ENCODE peak calls at places on chromosomes 16 and 17, in ten cellular contexts. One of them, this sample, is unnamed.

GRCh38 chr17:59753522-59754467 is 46.3 kb downstream of the VMP1 start:
- DNase-seq in thyroid gland: no peak
- DNase-seq in A549: peak; percentile 94
- DNase-seq in CD8-positive, alpha-beta memory T cell: peak; percentile 61
- DNase-seq in GM12878: peak; percentile 73
- DNase-seq in H9: no peak
- DNase-seq in lower lobe of right lung: no peak
- DNase-seq in fibroblast of lung: peak; percentile 83
- DNase-seq in IMR-90: peak; percentile 93
- DNase-seq in gastrocnemius medialis: no peak
- DNase-seq in this sample: no peak

GRCh38 chr17:50153650-50154575 is 3.4 kb upstream of the PPP1R9B start:
- DNase-seq in thyroid gland: peak; percentile 31
- DNase-seq in A549: no peak
- DNase-seq in CD8-positive, alpha-beta memory T cell: no peak
- DNase-seq in GM12878: no peak
- DNase-seq in H9: no peak
- DNase-seq in lower lobe of right lung: no peak
- DNase-seq in fibroblast of lung: no peak
- DNase-seq in IMR-90: no peak
- DNase-seq in gastrocnemius medialis: peak; percentile 78
- DNase-seq in this sample: no peak

GRCh38 chr16:84331998-84332780 is 36.1 kb upstream of the ATP2C2 start:
- DNase-seq in thyroid gland: no peak
- DNase-seq in A549: no peak
- DNase-seq in CD8-positive, alpha-beta memory T cell: no peak
- DNase-seq in GM12878: no peak
- DNase-seq in H9: no peak
- DNase-seq in lower lobe of right lung: no peak
- DNase-seq in fibroblast of lung: peak; percentile 55
- DNase-seq in IMR-90: no peak
- DNase-seq in gastrocnemius medialis: no peak
- DNase-seq in this sample: no peak

GRCh38 chr16:82758904-82759303 is 132.1 kb downstream of the CDH13 start:
- DNase-seq in thyroid gland: no peak
- DNase-seq in A549: no peak
- DNase-seq in CD8-positive, alpha-beta memory T cell: no peak
- DNase-seq in GM12878: no peak
- DNase-seq in H9: peak; percentile 35
- DNase-seq in lower lobe of right lung: no peak
- DNase-seq in fibroblast of lung: no peak
- DNase-seq in IMR-90: no peak
- DNase-seq in gastrocnemius medialis: no peak
- DNase-seq in this sample: no peak

GRCh38 chr17:382644-383533 is 30.3 kb upstream of the RPH3AL start:
- DNase-seq in thyroid gland: no peak
- DNase-seq in A549: peak; percentile 82
- DNase-seq in CD8-positive, alpha-beta memory T cell: no peak
- DNase-seq in GM12878: no peak
- DNase-seq in H9: peak; percentile 77
- DNase-seq in lower lobe of right lung: no peak
- DNase-seq in fibroblast of lung: peak; percentile 56
- DNase-seq in IMR-90: peak; percentile 87
- DNase-seq in gastrocnemius medialis: peak; percentile 56
- DNase-seq in this sample: no peak

GRCh38 chr16:75048051-75048450 is 49.2 kb downstream of the ZNRF1 start:
- DNase-seq in thyroid gland: no peak
- DNase-seq in A549: no peak
- DNase-seq in CD8-positive, alpha-beta memory T cell: no peak
- DNase-seq in GM12878: no peak
- DNase-seq in H9: no peak
- DNase-seq in lower lobe of right lung: no peak
- DNase-seq in fibroblast of lung: peak; percentile 50
- DNase-seq in IMR-90: no peak
- DNase-seq in gastrocnemius medialis: no peak
- DNase-seq in this sample: no peak

GRCh38 chr16:51149721-51150158 is 1.3 kb downstream of the SALL1 start:
- DNase-seq in thyroid gland: no peak
- DNase-seq in A549: no peak
- DNase-seq in CD8-positive, alpha-beta memory T cell: no peak
- DNase-seq in GM12878: no peak
- DNase-seq in H9: no peak
- DNase-seq in lower lobe of right lung: no peak
- DNase-seq in fibroblast of lung: no peak
- DNase-seq in IMR-90: no peak
- DNase-seq in gastrocnemius medialis: no peak
- DNase-seq in this sample: no peak

GRCh38 chr17:30379303-30380105 is 777 bp downstream of the CPD start:
- DNase-seq in thyroid gland: peak; percentile 35
- DNase-seq in A549: no peak
- DNase-seq in CD8-positive, alpha-beta memory T cell: peak; percentile 10
- DNase-seq in GM12878: no peak
- DNase-seq in H9: peak; percentile 52
- DNase-seq in lower lobe of right lung: peak; percentile 65
- DNase-seq in fibroblast of lung: no peak
- DNase-seq in IMR-90: no peak
- DNase-seq in gastrocnemius medialis: no peak
- DNase-seq in this sample: peak; percentile 80

GRCh38 chr16:86229866-86230656 is 280.3 kb upstream of the FOXF1 start:
- DNase-seq in thyroid gland: no peak
- DNase-seq in A549: no peak
- DNase-seq in CD8-positive, alpha-beta memory T cell: no peak
- DNase-seq in GM12878: no peak
- DNase-seq in H9: no peak
- DNase-seq in lower lobe of right lung: no peak
- DNase-seq in fibroblast of lung: no peak
- DNase-seq in IMR-90: no peak
- DNase-seq in gastrocnemius medialis: no peak
- DNase-seq in this sample: no peak

GRCh38 chr17:52376137-52376536 is 217.6 kb upstream of the CA10 start:
- DNase-seq in thyroid gland: no peak
- DNase-seq in A549: no peak
- DNase-seq in CD8-positive, alpha-beta memory T cell: no peak
- DNase-seq in GM12878: no peak
- DNase-seq in H9: peak; percentile 73
- DNase-seq in lower lobe of right lung: no peak
- DNase-seq in fibroblast of lung: no peak
- DNase-seq in IMR-90: no peak
- DNase-seq in gastrocnemius medialis: no peak
- DNase-seq in this sample: no peak

GRCh38 chr16:53881371-53881770 is 177.4 kb downstream of the FTO start:
- DNase-seq in thyroid gland: no peak
- DNase-seq in A549: peak; percentile 74
- DNase-seq in CD8-positive, alpha-beta memory T cell: no peak
- DNase-seq in GM12878: no peak
- DNase-seq in H9: no peak
- DNase-seq in lower lobe of right lung: no peak
- DNase-seq in fibroblast of lung: peak; percentile 42
- DNase-seq in IMR-90: peak; percentile 82
- DNase-seq in gastrocnemius medialis: no peak
- DNase-seq in this sample: no peak

GRCh38 chr16:84739349-84740124 is 39.7 kb downstream of the USP10 start:
- DNase-seq in thyroid gland: no peak
- DNase-seq in A549: no peak
- DNase-seq in CD8-positive, alpha-beta memory T cell: no peak
- DNase-seq in GM12878: no peak
- DNase-seq in H9: no peak
- DNase-seq in lower lobe of right lung: no peak
- DNase-seq in fibroblast of lung: peak; percentile 94
- DNase-seq in IMR-90: peak; percentile 97
- DNase-seq in gastrocnemius medialis: no peak
- DNase-seq in this sample: no peak

GRCh38 chr16:59148756-59149155 is 414.6 kb upstream of the GOT2 start:
- DNase-seq in thyroid gland: no peak
- DNase-seq in A549: no peak
- DNase-seq in CD8-positive, alpha-beta memory T cell: no peak
- DNase-seq in GM12878: no peak
- DNase-seq in H9: no peak
- DNase-seq in lower lobe of right lung: no peak
- DNase-seq in fibroblast of lung: peak; percentile 0
- DNase-seq in IMR-90: no peak
- DNase-seq in gastrocnemius medialis: no peak
- DNase-seq in this sample: no peak

GRCh38 chr16:65121870-65122723 is at the start of gene CDH11:
- DNase-seq in thyroid gland: no peak
- DNase-seq in A549: no peak
- DNase-seq in CD8-positive, alpha-beta memory T cell: no peak
- DNase-seq in GM12878: no peak
- DNase-seq in H9: peak; percentile 70
- DNase-seq in lower lobe of right lung: peak; percentile 46
- DNase-seq in fibroblast of lung: peak; percentile 91
- DNase-seq in IMR-90: peak; percentile 82
- DNase-seq in gastrocnemius medialis: peak; percentile 11
- DNase-seq in this sample: peak; percentile 73

DNA sequence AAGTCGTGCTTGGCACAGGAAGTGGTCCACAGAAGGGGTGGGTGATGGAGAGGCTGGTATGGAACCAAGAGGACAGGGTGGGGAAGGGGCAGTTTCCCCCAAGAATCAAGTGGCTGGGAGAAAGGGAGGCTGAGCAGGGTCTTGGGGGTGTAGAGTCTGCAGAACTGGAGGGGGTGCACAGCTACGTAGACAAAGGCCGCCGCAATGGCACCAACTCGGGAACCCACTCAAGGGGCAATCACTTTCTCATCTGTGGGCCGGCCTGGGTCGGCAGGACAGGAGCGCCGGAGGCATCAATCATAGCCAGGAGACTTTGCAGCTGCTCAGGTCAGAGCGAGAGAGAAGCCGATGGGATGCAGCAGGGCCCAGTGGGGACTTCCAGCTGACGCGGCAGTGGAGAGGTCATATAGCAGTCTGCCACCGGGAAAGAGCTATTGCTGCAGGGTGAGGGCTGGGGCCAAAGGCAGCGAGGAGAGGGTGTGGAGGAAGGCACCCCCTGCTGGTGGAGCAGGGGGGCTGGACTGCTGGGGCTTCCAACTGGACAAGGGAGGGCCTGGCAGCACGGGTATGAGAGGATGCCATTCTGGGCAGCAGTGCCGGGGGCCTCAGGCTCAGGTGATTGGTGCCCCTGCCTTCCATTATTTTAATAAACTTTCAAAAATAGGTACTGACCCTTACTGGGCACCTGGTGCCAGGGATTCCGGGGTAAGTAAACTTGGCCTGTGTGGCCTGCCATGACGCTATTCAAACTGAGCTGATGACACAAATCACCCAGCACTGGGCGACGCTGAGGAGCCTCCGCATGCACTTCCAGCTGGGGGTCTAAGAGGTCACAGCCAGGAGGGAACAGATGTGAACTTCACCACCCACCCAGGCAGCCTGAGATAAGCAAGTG is 52.5 kb upstream of the MTSS2 start:
- DNase-seq in thyroid gland: no peak
- DNase-seq in A549: peak; percentile 69
- DNase-seq in CD8-positive, alpha-beta memory T cell: no peak
- DNase-seq in GM12878: no peak
- DNase-seq in H9: peak; percentile 76
- DNase-seq in lower lobe of right lung: peak; percentile 77
- DNase-seq in fibroblast of lung: peak; percentile 40
- DNase-seq in IMR-90: peak; percentile 93
- DNase-seq in gastrocnemius medialis: peak; percentile 93
- DNase-seq in this sample: no peak
- H3K27ac ChIP-seq in thyroid gland: peak overlapping the region; percentile 65
- H3K27ac ChIP-seq in A549: peak overlapping the region; percentile 13
- H3K27ac ChIP-seq in CD8-positive, alpha-beta memory T cell: peak overlapping the region; percentile 65
- H3K27ac ChIP-seq in GM12878: peak overlapping the region; percentile 70
- H3K27ac ChIP-seq in H9: no peak overlapping the region
- H3K27ac ChIP-seq in lower lobe of right lung: peak overlapping the region; percentile 80
- H3K27ac ChIP-seq in fibroblast of lung: peak overlapping the region; percentile 100
- H3K27ac ChIP-seq in IMR-90: peak overlapping the region; percentile 95
- H3K27ac ChIP-seq in gastrocnemius medialis: peak overlapping the region; percentile 89
- H3K27ac ChIP-seq in this sample: peak overlapping the region; percentile 86

GRCh38 chr17:81254955-81255717 is 16.0 kb downstream of the NDUFAF8 start:
- DNase-seq in thyroid gland: peak; percentile 99
- DNase-seq in A549: peak; percentile 77
- DNase-seq in CD8-positive, alpha-beta memory T cell: no peak
- DNase-seq in GM12878: no peak
- DNase-seq in H9: peak; percentile 90
- DNase-seq in lower lobe of right lung: peak; percentile 95
- DNase-seq in fibroblast of lung: peak; percentile 77
- DNase-seq in IMR-90: peak; percentile 82
- DNase-seq in gastrocnemius medialis: peak; percentile 94
- DNase-seq in this sample: peak; percentile 85
- H3K27ac ChIP-seq in thyroid gland: peak overlapping the region; percentile 98
- H3K27ac ChIP-seq in A549: no peak overlapping the region
- H3K27ac ChIP-seq in CD8-positive, alpha-beta memory T cell: no peak overlapping the region
- H3K27ac ChIP-seq in GM12878: no peak overlapping the region
- H3K27ac ChIP-seq in H9: no peak overlapping the region
- H3K27ac ChIP-seq in lower lobe of right lung: peak overlapping the region; percentile 39
- H3K27ac ChIP-seq in fibroblast of lung: no peak overlapping the region
- H3K27ac ChIP-seq in IMR-90: peak overlapping the region; percentile 35
- H3K27ac ChIP-seq in gastrocnemius medialis: peak overlapping the region; percentile 62
- H3K27ac ChIP-seq in this sample: peak overlapping the region; percentile 28

DNA sequence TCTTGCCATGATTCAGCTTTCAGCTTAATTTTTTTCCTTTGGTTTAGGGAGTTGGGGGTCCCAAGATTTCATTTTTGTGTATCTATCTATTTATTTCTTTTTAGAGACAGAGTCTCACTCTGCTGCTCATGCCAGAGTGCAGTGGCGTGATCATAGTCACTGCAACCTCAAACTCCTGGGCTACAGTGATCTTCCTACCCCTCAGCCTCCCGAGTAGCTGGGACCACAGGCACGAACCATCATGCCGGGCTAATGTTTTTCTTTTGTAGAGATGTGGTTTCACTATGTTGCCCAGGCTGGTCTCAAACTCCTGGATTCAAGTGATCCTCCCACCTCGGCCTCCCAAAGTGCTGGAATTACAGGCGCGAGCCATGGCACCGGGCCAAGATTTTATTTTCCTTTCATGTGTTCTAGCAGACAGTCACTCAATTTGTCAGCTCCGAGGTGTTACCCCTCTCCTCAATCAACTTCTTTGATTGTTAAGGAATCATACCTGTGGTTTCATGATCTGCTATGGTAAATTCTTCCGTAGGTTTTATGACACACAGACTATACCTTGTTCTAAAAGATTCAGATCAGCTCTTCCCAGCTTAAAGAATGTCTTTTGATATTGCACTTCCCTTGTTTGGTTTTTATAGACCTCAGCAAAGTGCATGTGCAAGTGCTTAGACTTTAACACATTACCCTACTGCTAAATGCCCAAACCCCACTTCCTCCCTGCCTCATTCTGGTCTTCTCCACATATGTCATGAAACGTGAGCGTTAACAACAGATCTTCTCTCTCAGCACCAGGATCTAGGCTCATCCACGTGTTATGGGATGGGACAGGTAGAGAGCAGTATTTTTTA is 13.0 kb downstream of the UNC45B start:
- DNase-seq in thyroid gland: no peak
- DNase-seq in A549: no peak
- DNase-seq in CD8-positive, alpha-beta memory T cell: peak; percentile 78
- DNase-seq in GM12878: no peak
- DNase-seq in H9: no peak
- DNase-seq in lower lobe of right lung: no peak
- DNase-seq in fibroblast of lung: no peak
- DNase-seq in IMR-90: no peak
- DNase-seq in gastrocnemius medialis: no peak
- DNase-seq in this sample: no peak
- H3K27ac ChIP-seq in thyroid gland: no peak overlapping the region
- H3K27ac ChIP-seq in A549: no peak overlapping the region
- H3K27ac ChIP-seq in CD8-positive, alpha-beta memory T cell: peak overlapping the region; percentile 53
- H3K27ac ChIP-seq in GM12878: no peak overlapping the region
- H3K27ac ChIP-seq in H9: no peak overlapping the region
- H3K27ac ChIP-seq in lower lobe of right lung: no peak overlapping the region
- H3K27ac ChIP-seq in fibroblast of lung: no peak overlapping the region
- H3K27ac ChIP-seq in IMR-90: no peak overlapping the region
- H3K27ac ChIP-seq in gastrocnemius medialis: no peak overlapping the region
- H3K27ac ChIP-seq in this sample: no peak overlapping the region

GRCh38 chr16:78783570-78784079 is 684.2 kb downstream of the WWOX start:
- DNase-seq in thyroid gland: no peak
- DNase-seq in A549: no peak
- DNase-seq in CD8-positive, alpha-beta memory T cell: no peak
- DNase-seq in GM12878: no peak
- DNase-seq in H9: no peak
- DNase-seq in lower lobe of right lung: no peak
- DNase-seq in fibroblast of lung: no peak
- DNase-seq in IMR-90: no peak
- DNase-seq in gastrocnemius medialis: no peak
- DNase-seq in this sample: no peak
- H3K27ac ChIP-seq in thyroid gland: no peak overlapping the region
- H3K27ac ChIP-seq in A549: no peak overlapping the region
- H3K27ac ChIP-seq in CD8-positive, alpha-beta memory T cell: no peak overlapping the region
- H3K27ac ChIP-seq in GM12878: no peak overlapping the region
- H3K27ac ChIP-seq in H9: no peak overlapping the region
- H3K27ac ChIP-seq in lower lobe of right lung: no peak overlapping the region
- H3K27ac ChIP-seq in fibroblast of lung: no peak overlapping the region
- H3K27ac ChIP-seq in IMR-90: no peak overlapping the region
- H3K27ac ChIP-seq in gastrocnemius medialis: no peak overlapping the region
- H3K27ac ChIP-seq in this sample: no peak overlapping the region

This sample was measured in suprapubic skin.